ENCODE peak calls at places on chromosomes 5 and 9, in four cellular contexts. M is cardiac muscle cell, K is fibroblast of lung, C is Peyer's patch. J is an unnamed sample.

GRCh38 chr9:126698251-126698650 is 84.5 kb downstream of the LMX1B start:
- DNase-seq in M (no peak), C (no peak), K (no peak), J (no peak)

GRCh38 chr9:124257865-124258764 is at the start of gene NEK6:
- DNase-seq in K (peak), M (peak), C (no peak), J (peak)

GRCh38 chr5:1513326-1514026 is 10.3 kb downstream of the LPCAT1 start:
- DNase-seq in M (no peak), K (no peak), C (peak), J (no peak)

GRCh38 chr5:142246263-142246662 is 78.6 kb downstream of the SPRY4 start:
- DNase-seq in K (peak), M (peak), C (no peak), J (peak)

GRCh38 chr9:136482046-136482792 is 621 bp downstream of the SEC16A start:
- DNase-seq in C (peak), K (peak), M (peak), J (peak)

GRCh38 chr9:118961857-118962256 is 407.4 kb downstream of the BRINP1 start:
- DNase-seq in C (no peak), M (no peak), K (peak), J (peak)

GRCh38 chr5:76801159-76801802 is 17.5 kb upstream of the F2RL1 start:
- DNase-seq in M (peak), K (peak), C (no peak), J (peak)

GRCh38 chr5:135024956-135025729 is 8.9 kb downstream of the PITX1 start:
- DNase-seq in K (no peak), M (no peak), C (no peak), J (no peak)

GRCh38 chr9:94300470-94301301 is 27.8 kb downstream of the NUTM2F start:
- DNase-seq in K (no peak), M (no peak), C (peak), J (no peak)

GRCh38 chr5:52807723-52808122 is 20.0 kb downstream of the ITGA1 start:
- DNase-seq in K (peak), M (no peak), C (no peak), J (no peak)

GRCh38 chr9:81564632-81565031 is 124.7 kb downstream of the TLE1 start:
- DNase-seq in C (no peak), M (no peak), K (no peak), J (no peak)

GRCh38 chr5:5340206-5340729 is 82.2 kb upstream of the ICE1 start:
- DNase-seq in C (peak), M (peak), K (peak), J (peak)

GRCh38 chr5:39716532-39716971 is 291.8 kb upstream of the DAB2 start:
- DNase-seq in M (peak), C (peak), K (peak), J (peak)

GRCh38 chr9:134436356-134436717 is 110.1 kb downstream of the RXRA start:
- DNase-seq in K (no peak), M (no peak), C (no peak), J (no peak)

GRCh38 chr5:142426129-142426641 is 101.4 kb upstream of the SPRY4 start:
- DNase-seq in M (no peak), C (peak), K (peak), J (no peak)

GRCh38 chr9:108924436-108924835 is 9.5 kb downstream of the ELP1 start:
- DNase-seq in M (no peak), C (no peak), K (no peak), J (no peak)

GRCh38 chr5:145478651-145479050 is 356.5 kb downstream of the PRELID2 start:
- DNase-seq in K (no peak), M (no peak), C (no peak), J (no peak)

GRCh38 chr9:73548201-73548600 is 396.5 kb downstream of the ANXA1 start:
- DNase-seq in C (no peak), M (no peak), K (peak), J (no peak)

GRCh38 chr9:115146581-115147021 is 28.6 kb upstream of the TNC start:
- DNase-seq in C (no peak), M (peak), K (peak), J (peak)

GRCh38 chr9:133788819-133789733 is 50.9 kb upstream of the SARDH start:
- DNase-seq in M (no peak), C (peak), K (no peak), J (no peak)

GRCh38 chr5:145848854-145849253 is 13.7 kb upstream of the PRELID2 start:
- DNase-seq in C (no peak), M (no peak), K (peak), J (peak)

GRCh38 chr5:21263361-21263760 is 1275.4 kb upstream of the CDH18 start:
- DNase-seq in K (peak), M (no peak), C (no peak), J (no peak)

GRCh38 chr5:74300808-74301389 is 339.6 kb downstream of the ENC1 start:
- DNase-seq in K (no peak), M (no peak), C (no peak), J (no peak)

GRCh38 chr5:32935292-32935691 is 224.2 kb downstream of the NPR3 start:
- DNase-seq in K (no peak), C (no peak), M (no peak), J (no peak)

GRCh38 chr9:136270173-136270710 is 24.6 kb upstream of the QSOX2 start:
- DNase-seq in C (no peak), K (no peak), M (no peak), J (no peak)

GRCh38 chr9:100111235-100111634 is 12.2 kb downstream of the INVS start:
- DNase-seq in M (peak), K (peak), C (peak), J (peak)

GRCh38 chr5:65394078-65394477 is 87.6 kb downstream of the ADAMTS6 start:
- DNase-seq in K (peak), M (peak), C (no peak), J (peak)

GRCh38 chr5:163569284-163569683 is 63.9 kb downstream of the MAT2B start:
- DNase-seq in K (peak), M (peak), C (no peak), J (no peak)

GRCh38 chr5:13354611-13355010 is 589.9 kb downstream of the DNAH5 start:
- DNase-seq in C (no peak), K (peak), M (no peak), J (no peak)

GRCh38 chr9:34500623-34501267 is 22.0 kb downstream of the ENHO start:
- DNase-seq in C (peak), K (no peak), M (peak), J (peak)

DNA sequence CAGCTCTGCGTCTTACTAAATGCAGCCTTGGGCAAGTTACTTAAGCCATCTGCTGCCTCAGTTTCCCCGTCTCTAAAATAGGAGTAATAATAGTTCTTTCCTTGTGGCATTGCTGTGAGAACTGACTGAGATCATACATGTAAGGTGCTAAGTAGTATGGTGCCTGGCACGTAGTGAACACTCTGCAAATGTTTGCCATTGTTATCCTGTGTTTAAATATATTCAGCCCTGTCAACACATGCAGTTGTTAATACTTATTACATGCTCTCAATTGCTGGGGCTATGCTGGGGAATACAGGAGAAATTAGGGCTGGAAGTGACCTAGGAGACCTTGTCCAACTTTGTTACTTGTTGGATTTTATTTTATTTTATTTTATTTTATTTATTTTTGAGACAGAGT is 105.2 kb upstream of the RAI14 start:
- DNase-seq in K (no peak), C (no peak), M (no peak), J (no peak)
- TF ChIP-seq CTCF in K (no peak), C (no peak), M (no peak), J (no peak)

GRCh38 chr9:3527653-3527960 is 1.8 kb upstream of the RFX3 start:
- DNase-seq in K (no peak), M (no peak), C (no peak), J (no peak)
- H3K4me3 ChIP-seq in K (peak), M (peak), C (peak), J (peak)

GRCh38 chr9:107243757-107244156 is 39.3 kb upstream of the RAD23B start:
- DNase-seq in K (peak), M (no peak), C (peak), J (peak)

GRCh38 chr9:107249131-107249533 is 33.9 kb upstream of the RAD23B start:
- DNase-seq in K (peak), C (no peak), M (no peak), J (no peak)

GRCh38 chr9:107248714-107249113 is 34.4 kb upstream of the RAD23B start:
- DNase-seq in M (no peak), K (no peak), C (no peak), J (no peak)

GRCh38 chr9:107249665-107250285 is 33.3 kb upstream of the RAD23B start:
- DNase-seq in M (no peak), K (no peak), C (no peak), J (peak)

DNA sequence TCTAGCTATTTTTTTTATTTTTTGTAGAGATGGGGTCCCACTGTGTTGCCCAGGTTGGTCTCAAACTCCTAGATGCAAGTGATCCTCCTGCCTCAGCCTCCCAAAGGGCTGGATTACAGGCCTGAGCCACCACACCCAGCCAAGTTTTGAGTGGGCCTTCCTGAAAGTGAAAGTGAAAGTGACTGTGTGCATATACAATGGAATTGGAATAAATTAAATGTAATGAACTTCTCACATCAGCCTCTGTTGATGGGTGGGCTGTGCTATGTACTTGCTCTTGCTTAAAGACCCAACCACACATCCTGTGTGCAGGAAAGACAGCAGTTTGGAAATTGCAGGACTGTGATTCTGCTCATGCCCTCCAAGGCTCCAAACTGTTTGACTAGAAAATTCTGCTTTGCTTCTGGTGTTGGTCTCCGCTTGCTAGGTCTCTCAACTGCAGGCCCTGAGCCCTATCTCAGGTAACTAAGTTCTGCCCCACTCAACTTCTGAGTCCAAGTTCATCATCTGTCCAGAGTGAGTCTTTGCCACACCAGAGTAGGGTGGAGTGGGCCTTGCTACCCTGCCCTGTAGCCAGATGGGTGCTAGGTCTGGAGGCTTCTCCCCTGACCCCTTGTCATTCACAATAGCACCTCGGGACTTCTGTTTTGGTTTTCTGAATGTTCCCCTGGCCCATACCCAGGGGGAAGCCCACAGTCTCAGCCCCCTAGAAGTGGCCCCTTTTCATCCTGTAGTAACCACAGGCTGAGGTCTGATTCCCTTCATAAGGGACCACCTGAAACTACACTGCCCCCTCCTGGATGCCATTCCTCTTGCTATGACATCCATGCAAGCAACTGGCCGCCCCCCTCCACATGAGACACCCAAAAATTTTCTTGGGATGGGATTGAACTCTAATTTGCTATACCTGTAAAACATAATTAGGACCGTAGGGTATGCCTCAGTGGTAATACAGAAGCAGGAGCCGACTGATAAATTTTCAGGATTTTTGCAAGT is 36.5 kb upstream of the RAD23B start:
- DNase-seq in C (no peak), K (peak), M (no peak), J (no peak)
- TF ChIP-seq CTCF in C (no peak), K (no peak), M (peak), J (no peak)

GRCh38 chr5:93577807-93578178 is 3.2 kb downstream of the NR2F1-AS1 start:
- DNase-seq in M (no peak), C (no peak), K (no peak), J (no peak)

GRCh38 chr5:93578813-93579560 is 2.0 kb downstream of the NR2F1-AS1 start:
- DNase-seq in C (no peak), M (peak), K (peak), J (peak)

GRCh38 chr5:93576994-93577575 is 3.9 kb downstream of the NR2F1-AS1 start:
- DNase-seq in C (no peak), M (no peak), K (no peak), J (no peak)

GRCh38 chr5:93579561-93580386 is 1.2 kb downstream of the NR2F1-AS1 start:
- DNase-seq in K (peak), M (peak), C (no peak), J (no peak)

GRCh38 chr5:93578179-93578812 is 2.7 kb downstream of the NR2F1-AS1 start:
- DNase-seq in C (no peak), K (peak), M (no peak), J (no peak)
- H3K4me3 ChIP-seq in C (no peak), K (peak), M (no peak), J (peak)

DNA sequence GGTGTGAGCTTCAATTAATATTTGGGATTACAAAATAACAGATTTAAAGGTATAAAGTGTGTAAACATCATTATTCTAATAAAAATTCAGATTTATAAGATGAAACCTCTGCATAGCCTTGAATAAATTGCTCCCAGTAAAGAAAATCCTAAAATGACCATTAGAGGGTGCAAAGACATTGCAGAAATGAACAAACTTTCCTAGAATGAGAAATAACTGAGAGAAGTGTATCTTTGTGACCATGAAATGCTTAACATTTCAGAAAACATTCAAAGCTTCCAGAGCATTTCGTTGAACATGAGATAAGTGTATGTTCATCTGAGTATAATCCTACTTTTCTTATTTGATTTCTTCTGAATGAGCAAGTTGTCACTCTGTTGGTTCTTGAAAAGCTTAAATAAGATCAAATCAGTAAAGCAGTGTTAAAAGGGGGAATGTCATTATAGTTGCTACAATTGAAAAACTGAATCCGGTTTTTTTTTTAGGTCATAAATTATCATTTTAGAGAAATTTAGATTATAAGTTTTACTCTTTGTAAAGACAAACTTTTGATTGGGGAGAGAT is 24.7 kb upstream of the NUDT12 start:
- DNase-seq in K (peak), C (no peak), M (peak), J (peak)
- TF ChIP-seq CTCF in K (no peak), C (peak), M (peak), J (peak)

GRCh38 chr5:58759745-58760144 is 176.9 kb downstream of the RAB3C start:
- DNase-seq in C (no peak), M (peak), K (no peak), J (no peak)
- H3K4me3 ChIP-seq in C (peak), M (no peak), K (peak), J (no peak)

GRCh38 chr5:79258801-79259200 is 22.9 kb downstream of the JMY start:
- DNase-seq in K (no peak), C (no peak), M (no peak), J (no peak)

GRCh38 chr5:79257314-79257713 is 21.4 kb downstream of the JMY start:
- DNase-seq in M (no peak), C (no peak), K (no peak), J (no peak)

GRCh38 chr5:79256563-79256962 is 20.6 kb downstream of the JMY start:
- DNase-seq in K (no peak), M (no peak), C (no peak), J (no peak)

GRCh38 chr5:79259383-79259782 is 23.5 kb downstream of the JMY start:
- DNase-seq in K (no peak), M (no peak), C (no peak), J (no peak)

DNA sequence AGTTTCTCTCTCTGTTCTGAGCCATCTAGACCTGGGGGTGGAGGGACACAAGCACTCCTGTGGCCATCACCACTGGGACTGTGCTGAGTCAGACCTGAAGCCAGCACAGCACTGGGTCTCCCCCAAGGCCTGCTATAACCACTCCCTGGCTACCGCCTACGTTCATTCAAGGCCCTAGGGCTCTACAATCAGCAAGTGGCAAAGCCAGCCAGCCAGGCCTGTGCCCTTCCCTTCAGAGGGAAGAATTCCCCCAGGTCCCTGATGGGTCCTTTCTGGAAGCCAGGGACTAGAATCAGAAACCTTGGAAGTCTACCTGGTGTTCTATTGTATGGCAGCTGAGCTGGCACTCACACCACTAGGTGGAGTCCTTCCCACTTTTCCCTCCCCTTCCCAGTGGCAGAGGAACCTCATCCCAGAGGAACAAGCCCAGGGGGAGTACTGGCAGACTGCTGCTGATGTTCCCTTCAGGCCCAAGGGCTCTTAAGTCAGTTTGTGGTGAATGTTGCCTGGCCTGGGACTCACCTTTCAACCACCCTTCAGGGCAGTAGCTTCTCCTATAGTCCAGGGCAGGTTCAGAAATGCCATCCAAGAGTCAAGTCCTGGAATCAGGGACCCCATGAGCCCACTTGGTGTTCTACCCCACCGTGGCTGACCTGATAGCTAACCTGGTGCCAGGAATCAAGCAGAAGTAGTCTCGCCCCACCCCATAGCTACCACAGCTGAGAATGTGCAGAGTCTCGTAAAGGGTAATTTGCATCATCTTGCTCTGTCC is 20.0 kb downstream of the JMY start:
- DNase-seq in M (peak), K (peak), C (no peak), J (no peak)
- TF ChIP-seq CTCF in M (peak), K (peak), C (peak), J (peak)